ENCODE peak calls at places on chromosomes 1 and 21, in ten cellular contexts. L, X, F, N, J, W, Z, C, E and R are unnamed samples.
A peak's percentile ranks its signal among the peaks of the same experiment; 100 is the strongest.

GRCh38 chr1:175129182-175129581 is 61.5 kb downstream of the TNN start:
- DNase-seq in X (no peak), Z (no peak), J (no peak), W (peak; percentile 76), C (no peak), N (no peak), F (peak; percentile 89), E (no peak), L (no peak), R (no peak)

GRCh38 chr1:40847023-40847740 is 15.0 kb downstream of the CITED4 start:
- DNase-seq in E (peak; percentile 58), J (no peak), Z (no peak), W (no peak), X (no peak), L (no peak), F (peak; percentile 35), N (no peak), C (no peak), R (no peak)

GRCh38 chr1:31677401-31677800 is 26.4 kb downstream of the COL16A1 start:
- DNase-seq in L (no peak), X (no peak), F (no peak), N (no peak), J (no peak), C (no peak), W (no peak), Z (no peak), E (no peak), R (no peak)

GRCh38 chr1:80054129-80054528 is 1047.6 kb upstream of the ADGRL4 start:
- DNase-seq in F (peak; percentile 97), J (no peak), N (peak; percentile 79), Z (peak; percentile 1), L (no peak), C (no peak), X (no peak), W (peak; percentile 65), E (no peak), R (no peak)

GRCh38 chr1:231612393-231613089 is 14.0 kb upstream of the DISC1 start:
- DNase-seq in W (no peak), Z (no peak), F (no peak), N (no peak), E (no peak), X (no peak), J (no peak), L (peak; percentile 47), C (no peak), R (no peak)

GRCh38 chr1:247228133-247228532 is 27.7 kb upstream of the VN1R5 start:
- DNase-seq in Z (no peak), C (no peak), F (peak; percentile 35), J (no peak), N (no peak), X (no peak), E (no peak), W (peak; percentile 31), L (no peak), R (no peak)

GRCh38 chr1:223345720-223346119 is 18.3 kb downstream of the SUSD4 start:
- DNase-seq in J (no peak), F (no peak), N (no peak), W (no peak), X (no peak), E (peak; percentile 56), Z (no peak), L (no peak), C (no peak), R (no peak)

GRCh38 chr1:2322065-2322571 is 69.2 kb downstream of the MORN1 start:
- DNase-seq in W (peak; percentile 91), F (peak; percentile 65), J (peak; percentile 81), C (peak; percentile 98), Z (no peak), X (peak; percentile 82), E (peak; percentile 61), L (peak; percentile 83), N (peak; percentile 31), R (peak; percentile 87)

GRCh38 chr21:42120056-42120903 is 49.2 kb downstream of the UMODL1 start:
- DNase-seq in W (no peak), F (no peak), N (no peak), C (no peak), X (no peak), L (no peak), E (peak; percentile 50), Z (no peak), J (no peak), R (no peak)

GRCh38 chr1:145701306-145701862 is 5.8 kb downstream of the PDZK1 start:
- DNase-seq in X (no peak), Z (no peak), J (no peak), W (no peak), N (no peak), E (no peak), F (no peak), L (no peak), C (no peak), R (no peak)

GRCh38 chr1:235599536-235599935 is 50.0 kb downstream of the GNG4 start:
- DNase-seq in E (no peak), W (no peak), N (no peak), F (no peak), L (no peak), Z (no peak), C (no peak), X (no peak), J (no peak), R (no peak)

GRCh38 chr1:235595079-235595478 is 54.5 kb downstream of the GNG4 start:
- DNase-seq in C (no peak), N (no peak), E (no peak), F (no peak), J (no peak), X (no peak), W (no peak), Z (no peak), L (no peak), R (no peak)

GRCh38 chr1:235601087-235601486 is 48.5 kb downstream of the GNG4 start:
- DNase-seq in C (no peak), J (no peak), X (no peak), E (peak; percentile 57), N (peak; percentile 10), L (no peak), W (peak; percentile 21), F (no peak), Z (no peak), R (no peak)

GRCh38 chr1:235597867-235598553 is 51.6 kb downstream of the GNG4 start:
- DNase-seq in Z (peak; percentile 58), X (no peak), W (peak; percentile 71), N (peak; percentile 36), J (no peak), C (no peak), L (no peak), E (no peak), F (peak; percentile 75), R (no peak)
- TF ChIP-seq CTCF in Z (peak; percentile 46), X (peak; percentile 5), W (peak; percentile 56), N (peak; percentile 18), J (peak; percentile 12), C (no peak), L (no peak), E (peak; percentile 61), F (peak; percentile 58), R (peak; percentile 12)

DNA sequence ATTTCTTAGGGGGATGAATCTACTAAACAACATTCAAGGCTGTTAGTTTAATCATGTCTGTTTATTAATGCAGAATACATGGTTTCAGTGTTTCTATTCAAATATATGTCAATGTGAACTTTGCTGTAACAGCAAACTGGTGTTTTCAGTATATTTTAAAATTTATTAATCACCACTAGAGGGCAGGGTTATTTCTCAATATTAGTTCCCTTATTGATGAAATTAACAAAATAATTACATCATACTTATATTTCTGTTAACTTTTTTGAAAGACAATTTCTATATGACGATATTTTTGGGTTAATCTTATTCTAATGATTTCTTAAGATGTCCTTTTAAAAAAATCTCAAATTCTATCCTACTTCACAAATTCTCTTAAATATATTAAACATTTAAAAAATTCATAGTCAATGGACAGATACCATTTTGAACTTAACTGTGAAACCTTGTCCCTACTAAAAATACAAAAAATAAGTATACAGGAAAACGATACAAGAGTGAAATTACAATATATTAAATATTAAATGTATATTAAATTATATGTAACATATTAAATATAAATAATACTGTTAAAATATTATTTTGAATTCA is 1034.1 kb upstream of the PRMT6 start:
- DNase-seq in F (peak; percentile 0), C (no peak), N (peak; percentile 12), J (no peak), Z (no peak), E (no peak), W (peak; percentile 10), L (no peak), X (no peak), R (no peak)
- TF ChIP-seq CTCF in F (peak; percentile 28), C (no peak), N (peak; percentile 44), J (peak; percentile 43), Z (peak; percentile 6), E (peak; percentile 70), W (peak; percentile 38), L (peak; percentile 20), X (no peak), R (peak; percentile 58)

GRCh38 chr1:65459397-65459768 is 38.9 kb downstream of the LEPR start:
- DNase-seq in N (peak; percentile 28), W (peak; percentile 65), F (peak; percentile 54), X (no peak), E (no peak), C (no peak), J (no peak), Z (no peak), L (no peak), R (no peak)
- TF ChIP-seq CTCF in N (peak; percentile 24), W (peak; percentile 78), F (peak; percentile 75), X (peak; percentile 21), E (peak; percentile 73), C (no peak), J (peak; percentile 40), Z (peak; percentile 41), L (no peak), R (peak; percentile 22)

DNA sequence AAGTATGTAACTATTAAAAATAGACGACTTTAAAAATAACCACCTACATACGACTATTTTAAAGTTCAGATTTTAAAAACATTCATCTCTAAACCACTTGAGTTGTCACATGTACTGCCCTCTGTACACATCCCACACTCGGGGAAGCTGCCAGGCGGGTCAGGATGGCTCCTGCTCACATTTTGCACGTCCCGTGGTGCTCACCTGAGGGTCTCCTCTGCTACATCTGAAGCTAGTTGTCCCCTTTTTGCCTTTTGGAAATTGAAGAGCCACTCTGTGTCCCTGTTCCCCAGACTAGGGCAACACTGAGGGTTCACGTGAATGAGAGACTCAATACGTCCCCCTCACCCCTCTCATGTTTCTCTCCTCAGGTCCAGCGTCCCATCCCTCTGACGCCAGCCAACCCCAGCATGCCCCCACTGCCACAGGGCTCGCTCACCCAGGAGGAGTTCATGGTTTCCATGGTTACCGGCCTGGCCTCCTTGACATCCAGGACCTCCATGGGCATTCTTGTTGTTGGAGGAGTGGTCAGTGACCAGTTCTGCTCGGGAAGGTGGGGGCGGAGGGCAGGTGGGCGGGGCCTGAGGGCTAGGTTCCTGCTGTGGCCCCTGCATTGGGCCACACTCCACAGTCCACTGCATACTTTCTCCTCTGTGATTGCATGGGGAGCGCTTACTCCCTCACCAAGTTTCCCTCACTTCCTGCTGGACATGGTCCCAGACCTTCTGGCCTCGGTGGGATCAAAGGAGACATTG is 13.0 kb upstream of the MIIP start:
- DNase-seq in C (no peak), F (no peak), Z (no peak), L (no peak), X (no peak), W (no peak), E (no peak), J (no peak), N (no peak), R (peak; percentile 11)
- TF ChIP-seq CTCF in C (no peak), F (no peak), Z (no peak), L (no peak), X (no peak), W (no peak), E (no peak), J (no peak), N (no peak), R (no peak)